ENCODE peak calls at places on chromosomes 5 and 9, in ten cellular contexts. K, S, D, O, F, R, B, Q, N and V are unnamed samples. For H3K27me3, the result is how much of the 10 kb centered on the place peaks cover.

GRCh38 chr9:75422939-75423522 is 334.7 kb downstream of the OSTF1 start:
- DNase-seq in B (no peak), N (no peak), Q (no peak), F (no peak), K (no peak), O (no peak), D (no peak), R (no peak), S (no peak), V (no peak)

GRCh38 chr9:109745335-109746283 is 34.4 kb upstream of the PALM2AKAP2 start:
- DNase-seq in F (no peak), B (no peak), R (peak), Q (no peak), K (peak), S (no peak), N (no peak), O (peak), D (no peak), V (no peak)

GRCh38 chr5:127898551-127899213 is 184.9 kb upstream of the SLC12A2 start:
- DNase-seq in R (no peak), F (no peak), K (no peak), Q (no peak), D (no peak), O (no peak), B (no peak), N (no peak), S (no peak), V (no peak)

GRCh38 chr9:4679268-4680177 is at the start of gene CDC37L1:
- DNase-seq in N (peak), S (peak), D (peak), F (peak), R (peak), B (peak), Q (peak), O (peak), K (peak), V (peak)

GRCh38 chr9:61669352-61669751 is 479.5 kb downstream of the SPATA31A7 start:
- DNase-seq in D (no peak), O (peak), S (no peak), K (peak), B (no peak), R (no peak), N (no peak), F (no peak), Q (no peak), V (peak)

GRCh38 chr5:88142801-88143692 is 125.6 kb downstream of the TMEM161B start:
- DNase-seq in R (no peak), N (no peak), Q (no peak), S (no peak), O (peak), F (peak), K (peak), D (no peak), B (no peak), V (no peak)

GRCh38 chr5:14724633-14725032 is 60.1 kb downstream of the OTULIN start:
- DNase-seq in B (no peak), S (no peak), O (no peak), R (no peak), K (no peak), F (no peak), Q (no peak), D (no peak), N (no peak), V (no peak)

GRCh38 chr5:170611446-170612088 is 107.7 kb downstream of the KCNIP1 start:
- DNase-seq in O (no peak), D (no peak), F (no peak), R (no peak), B (no peak), K (no peak), Q (no peak), N (no peak), S (no peak), V (no peak)

GRCh38 chr9:34559616-34560546 is 29.6 kb downstream of the CNTFR start:
- DNase-seq in D (peak), S (peak), O (no peak), Q (peak), N (no peak), B (no peak), R (no peak), F (peak), K (peak), V (no peak)

GRCh38 chr9:131162886-131163285 is 37.5 kb downstream of the NUP214 start:
- DNase-seq in Q (no peak), F (no peak), S (no peak), K (no peak), B (no peak), O (no peak), N (no peak), R (no peak), D (no peak), V (no peak)

GRCh38 chr9:90921104-90921503 is 119.5 kb downstream of the SYK start:
- DNase-seq in D (no peak), O (no peak), F (no peak), S (peak), R (no peak), N (no peak), Q (peak), K (peak), B (no peak), V (no peak)

GRCh38 chr5:75640826-75641225 is 29.6 kb downstream of the ANKDD1B start:
- DNase-seq in F (no peak), B (no peak), D (no peak), R (no peak), K (no peak), S (no peak), Q (no peak), N (no peak), O (no peak), V (no peak)

GRCh38 chr5:565782-566445 is 41.7 kb upstream of the SLC9A3 start:
- DNase-seq in Q (no peak), D (no peak), R (no peak), S (no peak), O (peak), F (no peak), B (no peak), N (no peak), K (no peak), V (no peak)

GRCh38 chr5:108801776-108802175 is 54.1 kb downstream of the FER start:
- DNase-seq in K (no peak), Q (no peak), D (peak), R (no peak), O (no peak), B (no peak), F (no peak), S (no peak), N (no peak), V (no peak)

GRCh38 chr5:117888688-117889087 is 1099.7 kb downstream of the DTWD2 start:
- DNase-seq in D (no peak), S (no peak), B (no peak), F (no peak), R (no peak), K (no peak), N (peak), Q (no peak), O (no peak), V (no peak)

GRCh38 chr5:115774684-115775083 is 41.8 kb downstream of the CDO1 start:
- DNase-seq in B (no peak), S (no peak), D (no peak), Q (no peak), R (peak), K (no peak), O (no peak), N (no peak), F (no peak), V (no peak)

GRCh38 chr9:114274217-114274616 is 48.7 kb upstream of the ORM1 start:
- DNase-seq in R (no peak), D (no peak), S (no peak), Q (no peak), F (no peak), K (no peak), N (no peak), O (peak), B (no peak), V (no peak)

GRCh38 chr9:83403864-83404263 is 134.3 kb downstream of the FRMD3 start:
- DNase-seq in N (no peak), D (no peak), Q (no peak), R (no peak), F (no peak), S (no peak), B (no peak), O (no peak), K (no peak), V (no peak)

GRCh38 chr5:127392762-127393161 is 102.2 kb downstream of the MEGF10 start:
- DNase-seq in F (no peak), R (no peak), O (no peak), K (no peak), N (no peak), B (no peak), Q (no peak), D (no peak), S (no peak), V (no peak)

GRCh38 chr5:134438268-134438622 is 26.6 kb upstream of the CDKN2AIPNL start:
- DNase-seq in N (no peak), D (no peak), K (no peak), S (no peak), R (no peak), F (no peak), Q (no peak), O (no peak), B (no peak), V (no peak)

GRCh38 chr5:1959231-1959630 is 76.5 kb upstream of the IRX4 start:
- DNase-seq in B (no peak), O (no peak), D (no peak), F (no peak), K (no peak), Q (no peak), R (no peak), S (no peak), N (no peak), V (no peak)

GRCh38 chr9:113462781-113463286 is 693 bp upstream of the RGS3 start:
- DNase-seq in K (no peak), R (no peak), N (no peak), O (no peak), Q (no peak), B (no peak), F (no peak), D (no peak), S (no peak), V (no peak)

DNA sequence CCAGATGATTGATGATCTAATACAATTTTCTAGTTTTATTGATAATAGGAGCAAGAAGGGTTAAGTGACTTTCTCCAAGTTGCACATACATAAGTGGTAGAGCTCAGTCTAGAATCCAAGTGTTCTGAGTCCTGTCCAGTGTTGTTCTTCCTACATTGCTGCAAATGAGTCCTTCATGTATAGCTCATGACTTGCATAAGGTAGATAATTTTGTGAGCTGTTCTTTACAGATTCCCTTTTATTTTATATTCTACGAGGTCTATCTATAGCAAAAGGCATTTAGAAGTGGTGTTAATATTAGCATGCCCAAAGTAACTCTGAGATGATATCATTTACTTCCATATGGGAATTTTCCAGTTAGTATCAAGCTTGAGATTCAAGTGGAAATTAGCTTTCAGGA is 20.0 kb downstream of the MRPS30 start:
- DNase-seq in F (no peak), B (no peak), D (no peak), O (no peak), N (no peak), R (no peak), S (no peak), K (no peak), Q (no peak), V (no peak)
- TF ChIP-seq EP300 in F (no peak), B (no peak), D (no peak), O (no peak), N (no peak), R (no peak), S (no peak), K (no peak), Q (no peak), V (no peak)

GRCh38 chr5:160033546-160034252 is 24.8 kb downstream of the TTC1 start:
- DNase-seq in Q (no peak), D (no peak), F (no peak), B (no peak), N (no peak), S (no peak), R (no peak), K (no peak), O (no peak), V (no peak)
- H3K27me3 ChIP-seq in Q (under half), D (under half), F (under half), B (under half), N (under half), S (under half), R (under half), K (under half), O (under half), V (under half)

GRCh38 chr9:126615791-126616447 is 2.2 kb downstream of the LMX1B start:
- DNase-seq in S (no peak), N (no peak), F (no peak), B (no peak), D (no peak), K (no peak), R (no peak), O (no peak), Q (peak), V (no peak)
- TF ChIP-seq CTCF in S (no peak), N (no peak), F (no peak), B (no peak), D (no peak), K (no peak), R (no peak), O (no peak), Q (no peak), V (no peak)

DNA sequence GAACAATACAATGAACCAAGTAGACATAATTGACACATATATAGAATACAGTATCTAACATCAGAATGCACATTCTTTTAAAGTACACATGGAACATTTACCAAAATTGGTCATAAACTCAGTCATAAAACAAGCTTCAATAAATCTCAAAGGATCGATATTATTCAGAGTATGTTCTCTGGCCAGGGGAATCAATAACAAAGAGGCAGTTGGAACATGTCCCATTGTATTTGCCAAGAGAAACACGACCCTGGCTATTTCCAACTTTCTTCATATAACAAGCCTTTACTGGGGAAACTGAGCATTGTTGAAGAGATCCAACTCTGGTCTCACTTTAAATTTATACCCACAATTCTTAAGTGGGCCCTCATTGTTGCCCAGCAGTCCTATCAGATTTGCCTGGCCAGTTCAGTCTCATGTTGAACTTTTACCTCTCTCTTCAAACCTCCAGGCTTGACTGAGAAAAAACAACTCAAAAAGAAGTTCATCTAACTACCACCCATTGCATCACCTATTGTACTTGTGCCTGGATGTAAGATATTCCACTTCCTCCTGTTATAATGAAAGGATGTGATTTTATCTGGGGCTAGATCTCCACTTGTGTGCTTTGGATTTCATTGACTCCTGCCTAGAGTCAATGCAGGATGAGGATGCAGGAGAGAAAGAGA is 162.5 kb downstream of the HSPA4 start:
- DNase-seq in R (no peak), N (no peak), Q (no peak), D (no peak), O (no peak), B (no peak), K (no peak), S (no peak), F (no peak), V (no peak)
- TF ChIP-seq EP300 in R (no peak), N (no peak), Q (no peak), D (no peak), O (no peak), B (no peak), K (no peak), S (no peak), F (no peak), V (no peak)

GRCh38 chr9:127341152-127341551 is 55.8 kb upstream of the SLC2A8 start:
- DNase-seq in R (no peak), K (no peak), O (no peak), S (no peak), N (no peak), B (no peak), F (no peak), D (no peak), Q (no peak), V (no peak)
- H3K27me3 ChIP-seq in R (under half), K (under half), O (under half), S (under half), N (under half), B (under half), F (under half), D (under half), Q (under half), V (under half)

GRCh38 chr5:67416133-67416937 is 219.7 kb upstream of the CD180 start:
- DNase-seq in F (peak), K (no peak), D (no peak), B (no peak), S (no peak), Q (no peak), O (no peak), N (peak), R (no peak), V (no peak)
- TF ChIP-seq CTCF in F (no peak), K (no peak), D (no peak), B (no peak), S (no peak), Q (no peak), O (no peak), N (no peak), R (no peak), V (no peak)

GRCh38 chr9:88775559-88775958 is 215.7 kb upstream of the S1PR3 start:
- DNase-seq in R (no peak), F (no peak), B (no peak), K (no peak), Q (no peak), D (no peak), O (no peak), S (no peak), N (no peak), V (no peak)

GRCh38 chr9:88776717-88777497 is 214.4 kb upstream of the S1PR3 start:
- DNase-seq in B (no peak), O (no peak), S (no peak), N (no peak), K (no peak), D (peak), Q (no peak), R (no peak), F (no peak), V (no peak)

GRCh38 chr9:88775037-88775471 is 216.2 kb upstream of the S1PR3 start:
- DNase-seq in S (peak), R (no peak), B (peak), N (no peak), O (no peak), Q (no peak), K (no peak), D (no peak), F (peak), V (peak)

GRCh38 chr9:88775966-88776365 is 215.3 kb upstream of the S1PR3 start:
- DNase-seq in D (no peak), B (no peak), R (no peak), O (no peak), N (no peak), S (no peak), F (no peak), Q (no peak), K (no peak), V (peak)

DNA sequence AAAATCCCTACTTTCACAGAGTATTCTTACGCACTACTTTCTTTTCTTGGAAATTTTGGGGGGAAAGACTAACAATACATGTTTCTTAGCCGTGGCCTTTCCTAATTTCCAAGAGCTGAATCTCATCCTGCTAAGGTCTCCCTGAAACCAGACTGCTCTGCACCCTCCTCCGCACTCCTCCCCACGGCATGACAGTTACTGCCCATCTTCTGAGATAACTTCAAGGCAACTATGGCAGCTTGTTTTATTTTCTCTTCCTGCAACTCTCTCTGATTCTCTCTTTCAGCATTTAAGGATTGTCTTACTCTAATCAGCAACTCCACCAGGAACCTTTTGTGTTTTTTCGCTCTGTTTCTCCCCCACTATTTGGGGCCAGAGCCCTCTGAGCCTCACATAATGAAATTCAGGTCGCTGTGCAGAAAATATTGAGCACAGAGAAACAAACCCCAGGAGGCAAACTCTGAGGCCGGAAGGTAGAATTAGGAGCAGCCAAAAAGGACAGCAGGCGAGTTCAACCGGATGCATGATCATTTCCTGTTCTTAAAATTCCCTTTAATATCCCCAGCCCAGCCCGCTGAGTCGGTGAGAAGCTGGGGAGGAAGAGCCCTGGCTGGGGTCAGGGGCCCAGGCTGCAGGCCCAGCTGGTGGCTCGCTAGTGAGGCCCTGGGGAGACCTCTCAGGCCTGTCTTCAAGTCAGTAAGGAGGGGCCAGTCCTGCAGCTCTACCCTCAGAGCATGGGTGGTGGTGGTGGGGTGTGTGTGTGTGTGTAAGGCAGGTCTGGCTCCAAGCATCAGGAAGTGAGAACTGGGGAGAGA is 213.6 kb upstream of the S1PR3 start:
- DNase-seq in K (no peak), N (no peak), O (no peak), Q (no peak), F (no peak), R (no peak), D (no peak), B (no peak), S (no peak), V (peak)
- TF ChIP-seq EP300 in K (no peak), N (no peak), O (no peak), Q (no peak), F (no peak), R (no peak), D (no peak), B (no peak), S (no peak), V (no peak)